ENCODE peak calls at places on chromosomes 2 and 18, in four cellular contexts. O, E, K and G are unnamed samples. For H3K27me3 and H3K36me3, the result is how much of the 10 kb centered on the place peaks cover.

GRCh38 chr2:198309673-198310280 is 505.4 kb downstream of the PLCL1 start:
- DNase-seq in O (no peak), E (peak), K (peak), G (peak)

GRCh38 chr18:24470022-24470618 is 9.7 kb downstream of the HRH4 start:
- DNase-seq in O (no peak), E (peak), K (no peak), G (no peak)

GRCh38 chr2:235050992-235051351 is 99.2 kb downstream of the SH3BP4 start:
- DNase-seq in O (no peak), E (peak), K (no peak), G (no peak)

GRCh38 chr2:20135631-20136050 is 84.2 kb upstream of the LAPTM4A start:
- DNase-seq in O (no peak), E (peak), K (peak), G (peak)

GRCh38 chr2:2731101-2731850 is 400.2 kb upstream of the MYT1L start:
- DNase-seq in O (no peak), E (no peak), K (no peak), G (no peak)

GRCh38 chr18:67766930-67767329 is 250.4 kb upstream of the DSEL start:
- DNase-seq in O (peak), E (no peak), K (no peak), G (no peak)

GRCh38 chr2:217666338-217666737 is 336.5 kb downstream of the TNS1 start:
- DNase-seq in O (no peak), E (no peak), K (no peak), G (no peak)

GRCh38 chr2:231918501-231919330 is 7.5 kb downstream of the NPPC start:
- DNase-seq in O (no peak), E (no peak), K (no peak), G (no peak)

GRCh38 chr2:237390235-237390634 is 23.7 kb downstream of the COL6A3 start:
- DNase-seq in O (no peak), E (no peak), K (no peak), G (no peak)

GRCh38 chr2:240429341-240429871 is 6.1 kb upstream of the GPC1 start:
- DNase-seq in O (no peak), E (no peak), K (no peak), G (no peak)

GRCh38 chr2:128637481-128638155 is 318.9 kb upstream of the HS6ST1 start:
- DNase-seq in O (no peak), E (no peak), K (peak), G (no peak)

GRCh38 chr2:205695460-205695979 is 13.2 kb downstream of the NRP2 start:
- DNase-seq in O (no peak), E (no peak), K (no peak), G (no peak)

GRCh38 chr2:1041012-1041805 is 90.6 kb downstream of the SNTG2 start:
- DNase-seq in O (no peak), E (no peak), K (no peak), G (no peak)

GRCh38 chr2:173749315-173749714 is 215.9 kb downstream of the SP3 start:
- DNase-seq in O (no peak), E (peak), K (no peak), G (no peak)

GRCh38 chr2:176133366-176133765 is 3.9 kb downstream of the HOXD8 start:
- DNase-seq in O (no peak), E (no peak), K (peak), G (no peak)

GRCh38 chr2:173740639-173741038 is 224.5 kb downstream of the SP3 start:
- DNase-seq in O (no peak), E (no peak), K (no peak), G (no peak)

GRCh38 chr2:74515271-74516069 is 1.2 kb downstream of the TLX2 start:
- DNase-seq in O (no peak), E (no peak), K (peak), G (no peak)
- H3K27me3 ChIP-seq in O (under half), E (under half), K (half or more), G (half or more)

GRCh38 chr2:107730898-107731297 is 95.8 kb upstream of the RGPD4 start:
- DNase-seq in O (no peak), E (no peak), K (no peak), G (no peak)
- TF ChIP-seq SUZ12 in O (no peak), E (no peak), K (no peak), G (no peak)

DNA sequence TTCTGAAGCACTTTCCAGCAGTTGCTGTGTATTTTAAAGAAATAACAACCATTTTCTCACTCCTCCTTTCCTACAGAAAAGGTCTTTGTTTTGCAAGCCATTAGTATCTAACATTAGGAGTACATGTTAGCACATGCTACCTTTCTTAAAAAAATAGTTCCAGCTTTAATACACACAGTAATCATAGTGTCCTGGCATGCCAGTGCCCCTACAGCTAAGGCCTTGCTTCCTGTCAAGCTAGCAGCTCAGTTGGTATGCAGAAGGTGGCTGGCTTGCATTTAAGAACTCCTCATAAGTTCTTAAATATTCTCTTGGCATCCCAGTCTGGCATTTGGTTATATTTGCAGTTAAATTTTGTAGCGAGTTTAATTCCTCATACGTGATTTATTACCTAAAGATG is 141.3 kb upstream of the IL1R2 start:
- DNase-seq in O (no peak), E (no peak), K (no peak), G (no peak)
- H3K36me3 ChIP-seq in O (under half), E (under half), K (under half), G (half or more)

DNA sequence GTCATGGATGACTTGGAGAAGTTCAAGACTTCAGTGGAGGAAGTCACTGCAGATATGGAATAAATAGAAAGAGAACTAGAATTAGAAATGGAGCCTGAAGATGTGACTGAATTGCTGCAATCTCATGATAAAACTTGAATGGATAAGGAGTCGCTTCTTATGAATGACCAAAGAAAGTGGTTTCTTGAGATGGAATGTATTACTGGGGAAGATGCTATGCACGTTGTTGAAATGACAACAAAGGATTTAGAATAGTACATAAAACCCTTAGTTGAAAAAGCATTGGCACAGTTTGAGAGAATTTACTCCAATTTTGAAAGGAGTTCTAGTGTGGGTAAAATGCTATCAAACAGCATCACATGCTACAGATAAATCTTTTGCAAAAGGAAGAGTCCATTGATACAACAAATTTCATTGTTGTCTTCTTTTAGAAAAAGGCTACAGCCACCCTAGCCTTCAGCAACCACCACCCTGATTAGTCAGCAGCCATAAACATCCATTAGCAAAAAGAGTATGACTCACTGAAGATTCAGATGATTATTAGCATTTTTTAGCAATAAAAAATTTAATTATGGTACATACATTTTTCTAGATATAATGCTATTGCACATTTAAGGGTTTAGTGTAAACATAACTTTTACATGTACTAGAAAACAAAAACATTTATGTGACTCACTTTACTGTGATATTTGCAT is 110.4 kb upstream of the TACR1 start:
- DNase-seq in O (no peak), E (no peak), K (no peak), G (no peak)
- H3K27me3 ChIP-seq in O (under half), E (under half), K (under half), G (under half)

DNA sequence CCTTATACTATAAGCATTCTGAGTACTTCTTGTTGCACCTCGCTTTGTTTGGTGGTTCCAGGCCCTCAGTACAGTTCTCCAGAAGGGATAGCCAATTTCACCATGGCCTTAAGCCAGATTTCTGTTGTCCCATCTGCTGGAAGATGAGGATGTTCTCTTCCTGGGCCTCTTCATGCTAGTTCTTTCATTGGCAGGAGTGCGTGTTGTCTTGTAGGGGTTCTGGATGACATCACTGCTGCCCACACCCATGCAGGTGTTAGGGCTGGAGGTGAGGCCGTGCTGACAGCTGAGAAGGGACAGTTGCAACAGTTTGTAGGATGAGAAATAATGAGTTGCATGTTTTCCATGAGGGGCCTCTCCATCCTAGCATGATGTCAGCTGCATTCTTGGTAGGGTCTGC is 142.9 kb downstream of the LDLRAD4 start:
- DNase-seq in O (no peak), E (no peak), K (no peak), G (no peak)
- TF ChIP-seq SUZ12 in O (no peak), E (no peak), K (no peak), G (no peak)